ENCODE peak calls at places on chromosome 9, in nine cellular contexts. X is EL; G is uterus; A is HEK293T; J is stimulated activated CD4-positive, alpha-beta T cell treated with anti-CD3 and anti-CD28 coated beads, TNF-alpha, amount 100 ng/mL, for 4 hours; D is T-helper 9 cell; Q is stimulated activated CD8-positive, alpha-beta memory T cell treated with anti-CD3 and anti-CD28 coated beads, Interleukin-4, amount 100 ng/mL, for 4 hours; C is activated T-cell treated with anti-CD3 and anti-CD28 coated beads, Interleukin-2, amount 50 U/mL, for 4 hours; V is cardiac muscle cell. E is an unnamed sample.

GRCh38 chr9:12538842-12539584 is 154.2 kb upstream of the TYRP1 start:
- DNase-seq in G (no peak), C (no peak), A (no peak), X (no peak), J (no peak), D (no peak), Q (no peak), V (peak; percentile 20), E (no peak)

GRCh38 chr9:3511537-3511936 is 14.3 kb downstream of the RFX3 start:
- DNase-seq in C (no peak), X (no peak), A (no peak), G (no peak), V (no peak), J (no peak), D (no peak), Q (no peak), E (no peak)

GRCh38 chr9:14961372-14962068 is 51.3 kb upstream of the FREM1 start:
- DNase-seq in G (no peak), D (no peak), J (no peak), A (no peak), C (no peak), V (no peak), X (no peak), Q (no peak), E (no peak)

GRCh38 chr9:65409471-65409980 is 124.5 kb upstream of the FOXD4L5 start:
- DNase-seq in V (no peak), Q (no peak), A (no peak), G (no peak), X (no peak), C (no peak), D (no peak), J (no peak), E (no peak)

GRCh38 chr9:105439428-105439827 is 8.4 kb upstream of the FSD1L start:
- DNase-seq in V (peak; percentile 41), C (no peak), J (no peak), D (no peak), G (no peak), A (no peak), X (no peak), Q (no peak), E (no peak)

GRCh38 chr9:94675008-94675841 is 35.9 kb upstream of the FBP1 start:
- DNase-seq in Q (no peak), D (no peak), G (no peak), V (peak; percentile 44), A (no peak), J (no peak), C (no peak), X (peak; percentile 68), E (no peak)

GRCh38 chr9:34157308-34157707 is 21.5 kb upstream of the UBAP1 start:
- DNase-seq in V (no peak), X (no peak), G (no peak), A (no peak), D (no peak), Q (no peak), J (no peak), C (no peak), E (no peak)

GRCh38 chr9:70962761-70963445 is 158.5 kb downstream of the TRPM3 start:
- DNase-seq in C (no peak), Q (no peak), A (no peak), J (no peak), D (no peak), X (peak; percentile 55), V (peak; percentile 35), G (no peak), E (no peak)

GRCh38 chr9:31045810-31046209 is 1338.6 kb upstream of the ACO1 start:
- DNase-seq in V (no peak), J (no peak), C (no peak), Q (no peak), G (no peak), X (no peak), A (no peak), D (no peak), E (no peak)

GRCh38 chr9:94911211-94911610 is 184.7 kb downstream of the AOPEP start:
- DNase-seq in J (no peak), C (no peak), X (no peak), G (no peak), V (no peak), Q (no peak), A (no peak), D (no peak), E (peak; percentile 1)

GRCh38 chr9:136547508-136548215 is 1.8 kb upstream of the NOTCH1 start:
- DNase-seq in D (no peak), V (no peak), J (no peak), C (no peak), A (no peak), Q (no peak), X (no peak), G (no peak), E (peak; percentile 63)

GRCh38 chr9:16825364-16825763 is 45.1 kb downstream of the BNC2 start:
- DNase-seq in G (no peak), D (no peak), A (no peak), C (no peak), Q (no peak), X (peak; percentile 38), J (no peak), V (peak; percentile 54), E (no peak)

GRCh38 chr9:104025109-104025508 is 69.0 kb upstream of the SMC2 start:
- DNase-seq in Q (no peak), A (no peak), J (no peak), X (no peak), D (no peak), G (no peak), V (peak; percentile 1), C (no peak), E (no peak)

GRCh38 chr9:5617749-5618148 is 11.2 kb upstream of the RIC1 start:
- DNase-seq in G (no peak), C (no peak), V (no peak), Q (no peak), J (no peak), A (no peak), X (no peak), D (no peak), E (no peak)

GRCh38 chr9:95103385-95104087 is 214.0 kb downstream of the FANCC start:
- DNase-seq in V (peak; percentile 20), X (no peak), Q (no peak), A (no peak), G (no peak), D (no peak), J (no peak), C (no peak), E (no peak)

GRCh38 chr9:131719262-131719908 is 20.5 kb downstream of the RAPGEF1 start:
- DNase-seq in C (no peak), D (no peak), V (no peak), G (no peak), J (no peak), A (no peak), X (no peak), Q (no peak), E (no peak)

GRCh38 chr9:68685770-68686169 is 19.3 kb upstream of the PIP5K1B start:
- DNase-seq in D (no peak), C (no peak), J (no peak), X (peak; percentile 13), Q (no peak), V (peak; percentile 9), A (peak; percentile 60), G (no peak), E (no peak)

GRCh38 chr9:32430720-32431119 is 46.3 kb downstream of the ACO1 start:
- DNase-seq in X (peak; percentile 77), D (no peak), J (no peak), G (no peak), V (peak; percentile 66), Q (no peak), A (no peak), C (no peak), E (no peak)